ENCODE peak calls at places on chromosomes 2 and 18, in eight cellular contexts. One of them, this sample, is unnamed.

GRCh38 chr2:960064-960736 is 9.6 kb downstream of the SNTG2 start:
- DNase-seq in tibial artery: no peak
- DNase-seq in adrenal gland: no peak
- DNase-seq in body of pancreas: no peak
- DNase-seq in iPS DF 6.9: no peak
- DNase-seq in heart left ventricle: no peak
- DNase-seq in neural progenitor cell: no peak
- DNase-seq in OCI-LY7: no peak
- DNase-seq in this sample: no peak

GRCh38 chr2:109670556-109671411 is 56.6 kb downstream of the SOWAHC start:
- DNase-seq in adrenal gland: no peak
- DNase-seq in tibial artery: peak; percentile 41
- DNase-seq in heart left ventricle: no peak
- DNase-seq in iPS DF 6.9: no peak
- DNase-seq in neural progenitor cell: no peak
- DNase-seq in body of pancreas: no peak
- DNase-seq in OCI-LY7: no peak
- DNase-seq in this sample: no peak

GRCh38 chr2:174681983-174682577 is 82.2 kb downstream of the CHRNA1 start:
- DNase-seq in adrenal gland: peak; percentile 24
- DNase-seq in tibial artery: peak; percentile 79
- DNase-seq in OCI-LY7: no peak
- DNase-seq in iPS DF 6.9: no peak
- DNase-seq in neural progenitor cell: peak; percentile 59
- DNase-seq in body of pancreas: peak; percentile 30
- DNase-seq in heart left ventricle: peak; percentile 56
- DNase-seq in this sample: peak; percentile 20

GRCh38 chr2:71880846-71881610 is 266.6 kb downstream of the CYP26B1 start:
- DNase-seq in iPS DF 6.9: no peak
- DNase-seq in adrenal gland: peak; percentile 87
- DNase-seq in body of pancreas: no peak
- DNase-seq in OCI-LY7: no peak
- DNase-seq in tibial artery: peak; percentile 95
- DNase-seq in neural progenitor cell: no peak
- DNase-seq in heart left ventricle: peak; percentile 73
- DNase-seq in this sample: no peak

GRCh38 chr18:78006805-78007204 is 757.2 kb downstream of the GALR1 start:
- DNase-seq in tibial artery: no peak
- DNase-seq in iPS DF 6.9: no peak
- DNase-seq in body of pancreas: no peak
- DNase-seq in neural progenitor cell: peak; percentile 65
- DNase-seq in adrenal gland: no peak
- DNase-seq in heart left ventricle: no peak
- DNase-seq in OCI-LY7: no peak
- DNase-seq in this sample: no peak

GRCh38 chr2:170255971-170256370 is 78.0 kb downstream of the MYO3B start:
- DNase-seq in iPS DF 6.9: no peak
- DNase-seq in tibial artery: no peak
- DNase-seq in OCI-LY7: no peak
- DNase-seq in body of pancreas: no peak
- DNase-seq in heart left ventricle: no peak
- DNase-seq in neural progenitor cell: no peak
- DNase-seq in adrenal gland: no peak
- DNase-seq in this sample: no peak

GRCh38 chr2:152350155-152350679 is 15.2 kb downstream of the FMNL2 start:
- DNase-seq in heart left ventricle: no peak
- DNase-seq in body of pancreas: no peak
- DNase-seq in iPS DF 6.9: no peak
- DNase-seq in OCI-LY7: no peak
- DNase-seq in neural progenitor cell: no peak
- DNase-seq in adrenal gland: no peak
- DNase-seq in tibial artery: no peak
- DNase-seq in this sample: no peak

GRCh38 chr2:205337307-205337706 is 345.0 kb upstream of the NRP2 start:
- DNase-seq in tibial artery: no peak
- DNase-seq in adrenal gland: no peak
- DNase-seq in OCI-LY7: no peak
- DNase-seq in neural progenitor cell: no peak
- DNase-seq in body of pancreas: no peak
- DNase-seq in iPS DF 6.9: no peak
- DNase-seq in heart left ventricle: no peak
- DNase-seq in this sample: no peak

GRCh38 chr2:32626591-32627221 is 1.1 kb upstream of the TTC27 start:
- DNase-seq in iPS DF 6.9: no peak
- DNase-seq in OCI-LY7: no peak
- DNase-seq in body of pancreas: no peak
- DNase-seq in neural progenitor cell: peak; percentile 17
- DNase-seq in tibial artery: no peak
- DNase-seq in adrenal gland: no peak
- DNase-seq in heart left ventricle: no peak
- DNase-seq in this sample: no peak

GRCh38 chr18:70397259-70397925 is 108.5 kb downstream of the SOCS6 start:
- DNase-seq in tibial artery: no peak
- DNase-seq in OCI-LY7: no peak
- DNase-seq in iPS DF 6.9: no peak
- DNase-seq in body of pancreas: no peak
- DNase-seq in heart left ventricle: no peak
- DNase-seq in neural progenitor cell: no peak
- DNase-seq in adrenal gland: no peak
- DNase-seq in this sample: no peak

GRCh38 chr2:239392688-239393400 is 8.0 kb downstream of the HDAC4 start:
- DNase-seq in neural progenitor cell: no peak
- DNase-seq in adrenal gland: peak; percentile 17
- DNase-seq in OCI-LY7: no peak
- DNase-seq in iPS DF 6.9: no peak
- DNase-seq in body of pancreas: no peak
- DNase-seq in heart left ventricle: no peak
- DNase-seq in tibial artery: peak; percentile 44
- DNase-seq in this sample: no peak

GRCh38 chr2:36438454-36438977 is 82.9 kb downstream of the CRIM1 start:
- DNase-seq in body of pancreas: no peak
- DNase-seq in adrenal gland: no peak
- DNase-seq in tibial artery: no peak
- DNase-seq in neural progenitor cell: no peak
- DNase-seq in OCI-LY7: no peak
- DNase-seq in heart left ventricle: no peak
- DNase-seq in iPS DF 6.9: no peak
- DNase-seq in this sample: no peak

GRCh38 chr2:240964221-240964853 is 34.1 kb upstream of the SNED1 start:
- DNase-seq in heart left ventricle: peak; percentile 20
- DNase-seq in OCI-LY7: no peak
- DNase-seq in tibial artery: no peak
- DNase-seq in body of pancreas: no peak
- DNase-seq in adrenal gland: no peak
- DNase-seq in neural progenitor cell: no peak
- DNase-seq in iPS DF 6.9: no peak
- DNase-seq in this sample: peak; percentile 10

GRCh38 chr18:77056399-77057015 is 76.1 kb downstream of the MBP start:
- DNase-seq in OCI-LY7: no peak
- DNase-seq in adrenal gland: no peak
- DNase-seq in tibial artery: peak; percentile 74
- DNase-seq in iPS DF 6.9: no peak
- DNase-seq in body of pancreas: no peak
- DNase-seq in heart left ventricle: no peak
- DNase-seq in neural progenitor cell: peak; percentile 63
- DNase-seq in this sample: no peak

GRCh38 chr18:1906421-1906820 is 664.9 kb downstream of the METTL4 start:
- DNase-seq in body of pancreas: no peak
- DNase-seq in neural progenitor cell: no peak
- DNase-seq in OCI-LY7: no peak
- DNase-seq in tibial artery: no peak
- DNase-seq in heart left ventricle: no peak
- DNase-seq in iPS DF 6.9: no peak
- DNase-seq in adrenal gland: no peak
- DNase-seq in this sample: no peak

GRCh38 chr2:169933124-169933711 is 106.0 kb downstream of the UBR3 start:
- DNase-seq in body of pancreas: no peak
- DNase-seq in tibial artery: no peak
- DNase-seq in OCI-LY7: peak; percentile 33
- DNase-seq in adrenal gland: no peak
- DNase-seq in iPS DF 6.9: no peak
- DNase-seq in neural progenitor cell: peak; percentile 32
- DNase-seq in heart left ventricle: no peak
- DNase-seq in this sample: no peak

GRCh38 chr2:174594451-174594850 is 3.2 kb downstream of the WIPF1 start:
- DNase-seq in heart left ventricle: no peak
- DNase-seq in neural progenitor cell: no peak
- DNase-seq in OCI-LY7: peak; percentile 19
- DNase-seq in adrenal gland: no peak
- DNase-seq in body of pancreas: no peak
- DNase-seq in tibial artery: no peak
- DNase-seq in iPS DF 6.9: no peak
- DNase-seq in this sample: no peak

GRCh38 chr18:63111549-63112402 is 207.8 kb downstream of the BCL2 start:
- DNase-seq in tibial artery: no peak
- DNase-seq in iPS DF 6.9: no peak
- DNase-seq in heart left ventricle: peak; percentile 53
- DNase-seq in body of pancreas: no peak
- DNase-seq in OCI-LY7: peak; percentile 1
- DNase-seq in neural progenitor cell: no peak
- DNase-seq in adrenal gland: peak; percentile 20
- DNase-seq in this sample: peak; percentile 60

GRCh38 chr18:27794527-27794926 is 382.4 kb downstream of the CDH2 start:
- DNase-seq in iPS DF 6.9: no peak
- DNase-seq in heart left ventricle: no peak
- DNase-seq in neural progenitor cell: no peak
- DNase-seq in adrenal gland: no peak
- DNase-seq in tibial artery: no peak
- DNase-seq in OCI-LY7: no peak
- DNase-seq in body of pancreas: no peak
- DNase-seq in this sample: no peak

GRCh38 chr18:78607221-78607620 is 372.4 kb upstream of the SALL3 start:
- DNase-seq in heart left ventricle: no peak
- DNase-seq in iPS DF 6.9: no peak
- DNase-seq in tibial artery: no peak
- DNase-seq in adrenal gland: no peak
- DNase-seq in neural progenitor cell: no peak
- DNase-seq in body of pancreas: no peak
- DNase-seq in OCI-LY7: no peak
- DNase-seq in this sample: no peak

GRCh38 chr2:174059178-174059874 is 94.2 kb upstream of the SP3 start:
- DNase-seq in iPS DF 6.9: no peak
- DNase-seq in body of pancreas: no peak
- DNase-seq in tibial artery: no peak
- DNase-seq in heart left ventricle: no peak
- DNase-seq in OCI-LY7: no peak
- DNase-seq in neural progenitor cell: no peak
- DNase-seq in adrenal gland: no peak
- DNase-seq in this sample: no peak

DNA sequence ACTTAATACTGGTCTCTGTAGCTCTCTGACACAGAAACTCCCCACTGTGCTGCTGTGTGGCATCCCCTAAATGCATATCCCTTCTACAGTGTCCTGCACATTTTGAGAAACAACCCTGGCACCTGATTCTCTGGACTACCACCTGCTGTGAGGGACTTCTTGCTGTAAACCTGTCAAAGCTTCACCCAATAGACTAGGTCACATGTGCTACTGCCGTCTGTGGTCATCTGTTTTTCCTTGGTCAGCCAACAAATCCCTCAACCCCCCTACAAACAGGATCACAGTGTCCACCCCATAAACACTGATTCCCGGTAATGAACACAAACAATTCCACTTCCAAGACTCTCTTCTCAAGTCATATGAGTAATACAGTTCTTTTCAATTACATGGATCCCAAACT is 1157.3 kb downstream of the RPIA start:
- DNase-seq in OCI-LY7: no peak
- DNase-seq in iPS DF 6.9: no peak
- DNase-seq in tibial artery: no peak
- DNase-seq in heart left ventricle: no peak
- DNase-seq in adrenal gland: no peak
- DNase-seq in neural progenitor cell: no peak
- DNase-seq in body of pancreas: no peak
- DNase-seq in this sample: no peak
- H3K9me3 ChIP-seq in OCI-LY7: no peaks in the 10 kb centered on the region
- H3K9me3 ChIP-seq in iPS DF 6.9: peaks cover 32% of the 10 kb centered on the region
- H3K9me3 ChIP-seq in tibial artery: no peaks in the 10 kb centered on the region
- H3K9me3 ChIP-seq in heart left ventricle: no peaks in the 10 kb centered on the region
- H3K9me3 ChIP-seq in adrenal gland: no peaks in the 10 kb centered on the region
- H3K9me3 ChIP-seq in neural progenitor cell: peaks cover 78% of the 10 kb centered on the region
- H3K9me3 ChIP-seq in body of pancreas: no peaks in the 10 kb centered on the region
- H3K9me3 ChIP-seq in this sample: no peaks in the 10 kb centered on the region

DNA sequence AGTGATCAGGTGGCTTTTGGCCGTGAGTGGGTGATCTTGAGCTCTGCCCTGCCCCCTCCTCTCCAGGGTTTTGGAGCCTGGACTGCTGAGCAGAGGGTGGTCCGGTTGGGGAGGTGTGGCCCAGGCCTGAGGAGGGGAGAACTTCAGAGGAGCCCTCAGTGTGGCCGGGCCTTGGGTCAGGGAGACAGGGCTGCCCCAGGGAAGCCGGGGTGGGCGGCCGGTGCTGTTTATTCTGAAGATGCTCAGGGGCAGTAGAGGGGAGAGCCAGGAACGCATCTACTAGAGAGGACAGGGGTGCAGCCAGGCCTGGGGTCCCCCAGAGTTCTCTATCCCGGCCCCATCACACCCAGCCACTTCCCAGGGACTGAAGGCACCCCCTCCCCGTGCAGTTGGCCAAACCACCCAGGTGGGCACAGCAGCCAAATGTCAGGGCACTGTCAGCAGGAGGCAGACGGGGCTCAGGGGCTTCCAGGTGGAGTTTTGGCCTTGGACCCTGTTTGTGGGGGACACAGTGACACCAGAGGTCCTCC is 971 bp downstream of the ERFE start:
- DNase-seq in OCI-LY7: no peak
- DNase-seq in iPS DF 6.9: no peak
- DNase-seq in heart left ventricle: no peak
- DNase-seq in neural progenitor cell: no peak
- DNase-seq in adrenal gland: no peak
- DNase-seq in tibial artery: no peak
- DNase-seq in body of pancreas: no peak
- DNase-seq in this sample: peak; percentile 22
- H3K4me3 ChIP-seq in OCI-LY7: peak overlapping the region; percentile 64
- H3K4me3 ChIP-seq in iPS DF 6.9: no peak overlapping the region
- H3K4me3 ChIP-seq in heart left ventricle: no peak overlapping the region
- H3K4me3 ChIP-seq in neural progenitor cell: peak overlapping the region; percentile 44
- H3K4me3 ChIP-seq in adrenal gland: no peak overlapping the region
- H3K4me3 ChIP-seq in tibial artery: no peak overlapping the region
- H3K4me3 ChIP-seq in body of pancreas: no peak overlapping the region
- H3K4me3 ChIP-seq in this sample: peak overlapping the region; percentile 37

GRCh38 chr2:45851111-45851510 is 199.6 kb downstream of the PRKCE start:
- DNase-seq in tibial artery: no peak
- DNase-seq in neural progenitor cell: no peak
- DNase-seq in heart left ventricle: no peak
- DNase-seq in body of pancreas: no peak
- DNase-seq in iPS DF 6.9: no peak
- DNase-seq in adrenal gland: no peak
- DNase-seq in OCI-LY7: no peak
- DNase-seq in this sample: no peak
- H3K9me3 ChIP-seq in tibial artery: no peaks in the 10 kb centered on the region
- H3K9me3 ChIP-seq in neural progenitor cell: no peaks in the 10 kb centered on the region
- H3K9me3 ChIP-seq in heart left ventricle: no peaks in the 10 kb centered on the region
- H3K9me3 ChIP-seq in body of pancreas: no peaks in the 10 kb centered on the region
- H3K9me3 ChIP-seq in iPS DF 6.9: no peaks in the 10 kb centered on the region
- H3K9me3 ChIP-seq in adrenal gland: no peaks in the 10 kb centered on the region
- H3K9me3 ChIP-seq in OCI-LY7: no peaks in the 10 kb centered on the region
- H3K9me3 ChIP-seq in this sample: no peaks in the 10 kb centered on the region

DNA sequence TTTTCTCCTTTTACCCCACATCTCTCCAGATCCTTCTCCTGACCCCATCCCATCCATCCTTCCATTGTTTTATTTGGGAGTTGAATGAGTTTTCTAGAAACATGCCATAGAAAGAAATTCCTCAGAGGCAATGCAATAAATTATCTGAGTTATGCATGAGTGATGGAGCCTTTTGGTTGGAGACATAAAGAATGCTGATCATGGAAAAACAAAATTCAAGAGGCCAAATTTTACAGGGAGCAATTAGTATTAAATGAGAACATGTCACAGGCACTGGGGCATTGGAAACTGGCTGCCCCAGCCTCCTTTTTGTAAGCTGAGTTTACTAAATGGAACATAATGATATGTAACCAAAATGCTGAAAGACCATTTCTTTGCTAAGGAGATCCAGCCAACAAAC is 74.2 kb upstream of the LCLAT1 start:
- DNase-seq in tibial artery: no peak
- DNase-seq in body of pancreas: no peak
- DNase-seq in adrenal gland: no peak
- DNase-seq in heart left ventricle: no peak
- DNase-seq in neural progenitor cell: no peak
- DNase-seq in iPS DF 6.9: no peak
- DNase-seq in OCI-LY7: no peak
- DNase-seq in this sample: no peak
- H3K4me3 ChIP-seq in tibial artery: no peak overlapping the region
- H3K4me3 ChIP-seq in body of pancreas: no peak overlapping the region
- H3K4me3 ChIP-seq in adrenal gland: no peak overlapping the region
- H3K4me3 ChIP-seq in heart left ventricle: no peak overlapping the region
- H3K4me3 ChIP-seq in neural progenitor cell: no peak overlapping the region
- H3K4me3 ChIP-seq in iPS DF 6.9: no peak overlapping the region
- H3K4me3 ChIP-seq in OCI-LY7: no peak overlapping the region
- H3K4me3 ChIP-seq in this sample: no peak overlapping the region